ENCODE peak calls at places on chromosomes 13 and 19, in seven cellular contexts. J is activated effector memory CD4-positive, alpha-beta T cell treated with anti-CD3 and anti-CD28 coated beads, Interleukin-2, amount 50 U/mL, for 16 hours; M is progenitor cell of endocrine pancreas; V is HT1080; K is T47D; Y is foreskin fibroblast; A is Ammon's horn. G is an unnamed sample.
A peak's percentile ranks its signal among the peaks of the same experiment; 100 is the strongest.

GRCh38 chr13:48304132-48304876 is 753 bp downstream of the RB1 start:
- DNase-seq in J (peak; percentile 72), Y (peak; percentile 22), V (peak; percentile 37), K (peak; percentile 16), M (no peak), A (peak; percentile 54), G (peak; percentile 81)

GRCh38 chr19:31354919-31355318 is 5.7 kb upstream of the TSHZ3 start:
- DNase-seq in A (no peak), K (no peak), V (no peak), M (no peak), J (peak; percentile 60), Y (no peak), G (no peak)

GRCh38 chr19:46766569-46767317 is 20.5 kb upstream of the STRN4 start:
- DNase-seq in Y (no peak), V (peak; percentile 23), K (no peak), A (no peak), M (no peak), J (peak; percentile 88), G (peak; percentile 84)

GRCh38 chr19:14089412-14089661 is 1.2 kb downstream of the SAMD1 start:
- DNase-seq in Y (no peak), V (no peak), M (no peak), A (no peak), K (no peak), J (no peak), G (no peak)

GRCh38 chr19:1245884-1246816 is 2.2 kb upstream of the MIDN start:
- DNase-seq in J (no peak), K (no peak), M (no peak), V (no peak), Y (no peak), A (peak; percentile 10), G (peak; percentile 88)

GRCh38 chr19:2315818-2316353 is 7.9 kb upstream of the LINGO3 start:
- DNase-seq in M (peak; percentile 53), Y (peak; percentile 57), J (no peak), V (peak; percentile 62), K (peak; percentile 60), A (peak; percentile 87), G (peak; percentile 93)

GRCh38 chr13:32695602-32696250 is 109.5 kb downstream of the PDS5B start:
- DNase-seq in J (no peak), A (no peak), K (no peak), Y (no peak), V (no peak), M (no peak), G (no peak)

GRCh38 chr13:75489502-75490263 is 7.7 kb upstream of the TBC1D4 start:
- DNase-seq in M (no peak), J (no peak), V (peak; percentile 46), K (no peak), Y (no peak), A (no peak), G (no peak)

GRCh38 chr13:106752584-106753202 is 184.8 kb upstream of the ARGLU1 start:
- DNase-seq in A (peak; percentile 56), J (no peak), Y (no peak), K (no peak), M (no peak), V (no peak), G (no peak)

GRCh38 chr13:21897140-21897539 is 226.3 kb downstream of the FGF9 start:
- DNase-seq in Y (no peak), A (no peak), M (no peak), J (no peak), K (no peak), V (no peak), G (no peak)

GRCh38 chr13:78680064-78680463 is 21.1 kb upstream of the OBI1 start:
- DNase-seq in V (no peak), Y (no peak), J (no peak), M (no peak), A (no peak), K (no peak), G (no peak)

GRCh38 chr19:17266026-17266425 is 1.2 kb upstream of the BABAM1 start:
- DNase-seq in J (no peak), M (no peak), Y (no peak), K (no peak), V (no peak), A (no peak), G (no peak)

GRCh38 chr13:98592353-98592740 is 15.4 kb upstream of the STK24 start:
- DNase-seq in K (no peak), J (no peak), M (no peak), V (no peak), A (no peak), Y (no peak), G (no peak)

GRCh38 chr19:13164370-13165090 is 14.3 kb downstream of the IER2 start:
- DNase-seq in V (peak; percentile 98), Y (no peak), A (peak; percentile 49), K (no peak), M (peak; percentile 70), J (peak; percentile 79), G (peak; percentile 86)

GRCh38 chr13:111005808-111006494 is 91.1 kb upstream of the ANKRD10 start:
- DNase-seq in V (no peak), M (no peak), Y (peak; percentile 27), A (no peak), K (no peak), J (no peak), G (peak; percentile 80)

GRCh38 chr13:32036762-32037161 is 5.2 kb downstream of the FRY start:
- DNase-seq in M (no peak), Y (no peak), J (no peak), A (no peak), V (no peak), K (no peak), G (no peak)

GRCh38 chr13:99354371-99354951 is 47.3 kb upstream of the GPR183 start:
- DNase-seq in J (no peak), M (no peak), Y (no peak), V (no peak), A (no peak), K (peak; percentile 28), G (no peak)

GRCh38 chr19:16259385-16260159 is 61.9 kb downstream of the AP1M1 start:
- DNase-seq in K (no peak), V (no peak), Y (no peak), A (no peak), J (no peak), M (no peak), G (peak; percentile 95)

GRCh38 chr19:6801397-6802086 is 29.0 kb downstream of the VAV1 start:
- DNase-seq in M (no peak), A (peak; percentile 64), Y (no peak), V (peak; percentile 63), K (no peak), J (peak; percentile 91), G (peak; percentile 96)

GRCh38 chr13:44758595-44759221 is 182.6 kb upstream of the TSC22D1 start:
- DNase-seq in K (peak; percentile 6), M (no peak), V (peak; percentile 97), Y (peak; percentile 81), J (no peak), A (no peak), G (no peak)